ENCODE peak calls at places on chromosomes 13 and 19, in four cellular contexts. One of them, this sample, is unnamed.

GRCh38 chr19:43610493-43610892 is 1.4 kb upstream of the SRRM5 start:
- DNase-seq in neuronal stem cell: no peak
- DNase-seq in hepatocyte: no peak
- DNase-seq in lower lobe of right lung: no peak
- DNase-seq in this sample: no peak

GRCh38 chr13:53206455-53206854 is 177.8 kb downstream of the OLFM4 start:
- DNase-seq in neuronal stem cell: no peak
- DNase-seq in hepatocyte: no peak
- DNase-seq in lower lobe of right lung: no peak
- DNase-seq in this sample: no peak

GRCh38 chr19:2573916-2574315 is 98.0 kb downstream of the GADD45B start:
- DNase-seq in neuronal stem cell: no peak
- DNase-seq in hepatocyte: no peak
- DNase-seq in lower lobe of right lung: no peak
- DNase-seq in this sample: no peak

GRCh38 chr13:114064516-114065140 is 67.8 kb downstream of the RASA3 start:
- DNase-seq in neuronal stem cell: peak; percentile 79
- DNase-seq in hepatocyte: no peak
- DNase-seq in lower lobe of right lung: peak; percentile 47
- DNase-seq in this sample: peak; percentile 74

GRCh38 chr19:53553865-53554791 is 16.2 kb downstream of the ZNF331 start:
- DNase-seq in neuronal stem cell: no peak
- DNase-seq in hepatocyte: no peak
- DNase-seq in lower lobe of right lung: peak; percentile 92
- DNase-seq in this sample: peak; percentile 67

GRCh38 chr19:30297969-30298368 is 74.2 kb upstream of the ZNF536 start:
- DNase-seq in neuronal stem cell: no peak
- DNase-seq in hepatocyte: no peak
- DNase-seq in lower lobe of right lung: no peak
- DNase-seq in this sample: no peak

GRCh38 chr19:46847528-46847927 is 3.1 kb downstream of the AP2S1 start:
- DNase-seq in neuronal stem cell: no peak
- DNase-seq in hepatocyte: no peak
- DNase-seq in lower lobe of right lung: no peak
- DNase-seq in this sample: no peak

GRCh38 chr13:37209621-37210020 is 104.2 kb upstream of the CSNK1A1L start:
- DNase-seq in neuronal stem cell: no peak
- DNase-seq in hepatocyte: no peak
- DNase-seq in lower lobe of right lung: no peak
- DNase-seq in this sample: no peak

GRCh38 chr13:110233181-110233641 is 73.7 kb downstream of the COL4A1 start:
- DNase-seq in neuronal stem cell: no peak
- DNase-seq in hepatocyte: no peak
- DNase-seq in lower lobe of right lung: no peak
- DNase-seq in this sample: no peak

GRCh38 chr19:48967346-48968178 is 2.5 kb downstream of the FTL start:
- DNase-seq in neuronal stem cell: no peak
- DNase-seq in hepatocyte: peak; percentile 71
- DNase-seq in lower lobe of right lung: peak; percentile 77
- DNase-seq in this sample: no peak

GRCh38 chr19:48619692-48620565 is 623 bp downstream of the SPHK2 start:
- DNase-seq in neuronal stem cell: no peak
- DNase-seq in hepatocyte: peak; percentile 8
- DNase-seq in lower lobe of right lung: no peak
- DNase-seq in this sample: no peak

GRCh38 chr13:111384441-111385181 is 64.2 kb downstream of the TEX29 start:
- DNase-seq in neuronal stem cell: no peak
- DNase-seq in hepatocyte: no peak
- DNase-seq in lower lobe of right lung: no peak
- DNase-seq in this sample: no peak
- H3K27ac ChIP-seq in neuronal stem cell: no peak overlapping the region
- H3K27ac ChIP-seq in hepatocyte: no peak overlapping the region
- H3K27ac ChIP-seq in lower lobe of right lung: no peak overlapping the region
- H3K27ac ChIP-seq in this sample: no peak overlapping the region

GRCh38 chr19:45571457-45572220 is 13.0 kb downstream of the OPA3 start:
- DNase-seq in neuronal stem cell: no peak
- DNase-seq in hepatocyte: no peak
- DNase-seq in lower lobe of right lung: no peak
- DNase-seq in this sample: no peak

GRCh38 chr19:45567609-45568008 is 17.0 kb downstream of the OPA3 start:
- DNase-seq in neuronal stem cell: no peak
- DNase-seq in hepatocyte: no peak
- DNase-seq in lower lobe of right lung: no peak
- DNase-seq in this sample: no peak

GRCh38 chr19:45569619-45570421 is 14.8 kb downstream of the OPA3 start:
- DNase-seq in neuronal stem cell: peak; percentile 47
- DNase-seq in hepatocyte: peak; percentile 48
- DNase-seq in lower lobe of right lung: peak; percentile 67
- DNase-seq in this sample: peak; percentile 22

GRCh38 chr19:45564131-45564780 is 20.3 kb downstream of the OPA3 start:
- DNase-seq in neuronal stem cell: no peak
- DNase-seq in hepatocyte: no peak
- DNase-seq in lower lobe of right lung: no peak
- DNase-seq in this sample: no peak

GRCh38 chr19:45568732-45569131 is 15.9 kb downstream of the OPA3 start:
- DNase-seq in neuronal stem cell: no peak
- DNase-seq in hepatocyte: peak; percentile 26
- DNase-seq in lower lobe of right lung: no peak
- DNase-seq in this sample: no peak
- H3K27ac ChIP-seq in neuronal stem cell: no peak overlapping the region
- H3K27ac ChIP-seq in hepatocyte: no peak overlapping the region
- H3K27ac ChIP-seq in lower lobe of right lung: no peak overlapping the region
- H3K27ac ChIP-seq in this sample: no peak overlapping the region

DNA sequence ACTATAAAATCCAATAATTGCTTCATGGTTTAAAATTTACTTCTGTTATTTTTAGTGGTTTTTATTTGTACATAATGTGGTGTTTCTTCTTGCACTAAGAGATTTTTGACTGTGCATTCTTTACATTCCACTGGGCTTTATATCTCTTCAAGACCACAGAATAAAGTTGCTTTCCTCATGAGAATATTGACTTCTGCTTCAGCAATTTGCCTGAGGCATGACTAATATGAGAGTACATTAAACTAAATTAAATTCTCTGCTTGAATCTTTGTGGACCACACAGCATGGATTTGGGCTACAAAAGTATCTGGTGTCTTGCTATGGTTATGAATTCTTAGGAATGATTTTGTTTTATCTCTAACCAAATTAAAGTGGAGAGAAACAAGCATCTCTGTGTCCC is 1463.4 kb upstream of the PCDH20 start:
- DNase-seq in neuronal stem cell: no peak
- DNase-seq in hepatocyte: no peak
- DNase-seq in lower lobe of right lung: no peak
- DNase-seq in this sample: no peak
- H3K27ac ChIP-seq in neuronal stem cell: no peak overlapping the region
- H3K27ac ChIP-seq in hepatocyte: no peak overlapping the region
- H3K27ac ChIP-seq in lower lobe of right lung: no peak overlapping the region
- H3K27ac ChIP-seq in this sample: no peak overlapping the region

GRCh38 chr19:50869479-50869878 is 3.8 kb upstream of the KLK2 start:
- DNase-seq in neuronal stem cell: no peak
- DNase-seq in hepatocyte: no peak
- DNase-seq in lower lobe of right lung: no peak
- DNase-seq in this sample: no peak

GRCh38 chr19:50870417-50871089 is 2.7 kb upstream of the KLK2 start:
- DNase-seq in neuronal stem cell: no peak
- DNase-seq in hepatocyte: no peak
- DNase-seq in lower lobe of right lung: no peak
- DNase-seq in this sample: no peak

GRCh38 chr19:50874185-50874584 is 946 bp downstream of the KLK2 start:
- DNase-seq in neuronal stem cell: no peak
- DNase-seq in hepatocyte: no peak
- DNase-seq in lower lobe of right lung: no peak
- DNase-seq in this sample: no peak

GRCh38 chr19:50875795-50876422 is 2.7 kb downstream of the KLK2 start:
- DNase-seq in neuronal stem cell: no peak
- DNase-seq in hepatocyte: no peak
- DNase-seq in lower lobe of right lung: no peak
- DNase-seq in this sample: no peak

GRCh38 chr19:50873056-50873455 is at the start of gene KLK2:
- DNase-seq in neuronal stem cell: no peak
- DNase-seq in hepatocyte: no peak
- DNase-seq in lower lobe of right lung: no peak
- DNase-seq in this sample: no peak
- H3K27ac ChIP-seq in neuronal stem cell: no peak within 1 kb of the TSS
- H3K27ac ChIP-seq in hepatocyte: no peak within 1 kb of the TSS
- H3K27ac ChIP-seq in lower lobe of right lung: no peak within 1 kb of the TSS
- H3K27ac ChIP-seq in this sample: no peak within 1 kb of the TSS

DNA sequence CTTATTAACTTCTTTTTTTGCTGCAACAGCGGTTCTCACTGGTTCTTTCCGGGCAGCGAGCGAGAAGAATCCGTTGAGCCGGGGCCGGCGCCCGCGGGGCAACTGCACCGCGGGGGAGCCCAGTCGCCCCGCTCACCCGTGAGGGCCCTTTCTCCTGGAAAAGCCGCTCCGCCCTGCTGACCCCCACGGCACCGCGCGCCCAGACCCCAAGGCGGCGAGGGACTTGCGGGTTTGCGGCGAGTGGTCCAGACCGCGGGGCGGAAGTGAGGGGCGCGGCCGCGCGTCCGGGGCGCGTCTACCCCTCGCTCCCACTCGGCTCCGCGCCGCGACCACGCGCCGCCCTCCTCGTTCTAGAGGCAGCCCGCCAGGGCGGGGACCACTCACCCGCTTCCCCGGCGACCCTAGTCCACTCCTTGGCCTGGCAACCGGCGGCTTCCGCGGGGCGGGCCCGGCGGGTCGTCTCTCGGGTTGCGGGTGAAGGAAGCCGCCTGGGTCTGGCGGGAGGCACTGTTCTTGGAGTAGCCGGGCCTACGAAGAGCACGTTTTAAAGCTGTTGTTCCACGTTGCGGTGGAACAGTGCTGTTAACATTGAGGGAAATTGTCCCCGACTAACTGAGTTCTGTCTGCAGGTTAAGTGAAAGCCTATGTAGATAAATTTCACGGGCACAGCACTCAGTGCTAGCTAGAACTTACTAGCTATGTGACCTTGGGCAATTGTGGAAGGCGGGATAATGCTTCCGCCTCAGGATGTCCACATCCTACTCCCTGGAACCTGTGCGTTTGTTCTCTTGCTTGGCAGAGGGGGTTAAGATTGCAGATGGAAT is at the start of gene NEK3:
- DNase-seq in neuronal stem cell: peak; percentile 67
- DNase-seq in hepatocyte: peak; percentile 84
- DNase-seq in lower lobe of right lung: peak; percentile 75
- DNase-seq in this sample: peak; percentile 52
- H3K27ac ChIP-seq in neuronal stem cell: no peak within 1 kb of the TSS
- H3K27ac ChIP-seq in hepatocyte: peak within 1 kb of the TSS; percentile 90
- H3K27ac ChIP-seq in lower lobe of right lung: peak within 1 kb of the TSS; percentile 88
- H3K27ac ChIP-seq in this sample: peak within 1 kb of the TSS; percentile 56

GRCh38 chr13:80144493-80144892 is 196.4 kb downstream of the SPRY2 start:
- DNase-seq in neuronal stem cell: no peak
- DNase-seq in hepatocyte: no peak
- DNase-seq in lower lobe of right lung: no peak
- DNase-seq in this sample: no peak

GRCh38 chr13:80137994-80138393 is 202.9 kb downstream of the SPRY2 start:
- DNase-seq in neuronal stem cell: no peak
- DNase-seq in hepatocyte: no peak
- DNase-seq in lower lobe of right lung: no peak
- DNase-seq in this sample: no peak

GRCh38 chr13:80139196-80139595 is 201.7 kb downstream of the SPRY2 start:
- DNase-seq in neuronal stem cell: no peak
- DNase-seq in hepatocyte: no peak
- DNase-seq in lower lobe of right lung: no peak
- DNase-seq in this sample: no peak

GRCh38 chr13:80145291-80145690 is 195.6 kb downstream of the SPRY2 start:
- DNase-seq in neuronal stem cell: no peak
- DNase-seq in hepatocyte: no peak
- DNase-seq in lower lobe of right lung: no peak
- DNase-seq in this sample: no peak

DNA sequence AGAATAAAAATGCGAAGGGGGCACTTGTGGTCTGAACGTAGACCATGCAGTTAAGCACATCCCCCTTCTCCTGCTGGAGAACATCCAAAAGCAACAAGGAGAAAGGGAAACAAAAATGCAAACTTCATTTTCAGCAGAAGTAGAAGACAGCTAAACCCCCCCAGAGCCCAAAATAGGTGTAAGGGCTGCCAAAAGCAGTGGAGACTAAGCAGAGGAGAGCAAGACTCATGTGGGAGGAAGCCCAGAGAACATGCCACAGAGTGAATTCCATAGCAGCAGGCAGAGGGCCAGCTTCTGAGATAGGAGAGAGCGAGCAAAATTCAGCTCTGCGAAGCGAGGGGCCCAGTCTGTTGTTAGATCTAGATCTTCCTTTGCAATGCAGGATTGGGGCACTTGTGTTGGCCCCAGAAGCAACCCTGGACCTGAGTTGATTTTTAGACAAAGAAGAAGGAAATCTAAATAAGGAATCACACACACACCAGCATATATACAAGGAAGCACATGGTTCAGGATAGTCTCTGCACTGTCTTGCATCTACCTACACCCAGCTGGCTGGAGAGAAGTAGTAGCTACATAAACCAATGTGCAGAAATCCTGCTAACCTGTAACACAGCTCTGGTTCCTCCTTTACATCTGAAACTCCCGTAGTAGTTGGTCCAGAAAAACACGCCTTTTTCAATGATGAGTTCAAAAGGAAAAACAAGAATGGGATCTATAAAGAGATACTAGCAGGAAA is 199.6 kb downstream of the SPRY2 start:
- DNase-seq in neuronal stem cell: no peak
- DNase-seq in hepatocyte: peak; percentile 39
- DNase-seq in lower lobe of right lung: no peak
- DNase-seq in this sample: peak; percentile 25
- H3K27ac ChIP-seq in neuronal stem cell: no peak overlapping the region
- H3K27ac ChIP-seq in hepatocyte: no peak overlapping the region
- H3K27ac ChIP-seq in lower lobe of right lung: no peak overlapping the region
- H3K27ac ChIP-seq in this sample: peak overlapping the region; percentile 54